ENCODE peak calls at places on chromosomes 6 and 20, in five cellular contexts. L, J, W, H and U are unnamed samples.

GRCh38 chr20:6501061-6501460 is 266.4 kb upstream of the BMP2 start:
- DNase-seq in L (no peak), J (no peak), W (peak; percentile 25), H (no peak), U (no peak)

GRCh38 chr6:2434116-2434515 is 188.7 kb upstream of the GMDS start:
- DNase-seq in L (no peak), J (peak; percentile 26), W (no peak), H (no peak), U (no peak)

GRCh38 chr6:89984926-89985743 is 90.9 kb downstream of the GJA10 start:
- DNase-seq in L (no peak), J (peak; percentile 37), W (peak; percentile 23), H (no peak), U (no peak)

GRCh38 chr6:110181131-110182027 is 1.2 kb downstream of the CDC40 start:
- DNase-seq in L (no peak), J (no peak), W (peak; percentile 73), H (no peak), U (no peak)

GRCh38 chr6:160198577-160199211 is 59.9 kb downstream of the SLC22A2 start:
- DNase-seq in L (no peak), J (no peak), W (no peak), H (no peak), U (no peak)

GRCh38 chr6:134402372-134402984 is 84.6 kb upstream of the SGK1 start:
- DNase-seq in L (no peak), J (no peak), W (peak; percentile 15), H (no peak), U (no peak)

GRCh38 chr6:118103381-118104105 is 196.5 kb downstream of the SLC35F1 start:
- DNase-seq in L (no peak), J (no peak), W (no peak), H (no peak), U (no peak)

GRCh38 chr6:51855310-51856082 is 231.9 kb downstream of the PKHD1 start:
- DNase-seq in L (no peak), J (no peak), W (peak; percentile 77), H (peak; percentile 68), U (peak; percentile 43)

GRCh38 chr20:45372646-45373352 is 5.3 kb downstream of the TP53TG5 start:
- DNase-seq in L (no peak), J (no peak), W (no peak), H (no peak), U (no peak)

GRCh38 chr20:46962452-46963195 is 68.0 kb downstream of the EYA2 start:
- DNase-seq in L (no peak), J (no peak), W (no peak), H (no peak), U (no peak)

GRCh38 chr6:50850223-50850751 is 31.6 kb downstream of the TFAP2B start:
- DNase-seq in L (no peak), J (peak; percentile 76), W (no peak), H (peak; percentile 71), U (no peak)

GRCh38 chr6:122839477-122839876 is 50.4 kb downstream of the SMPDL3A start:
- DNase-seq in L (peak; percentile 21), J (peak; percentile 35), W (peak; percentile 53), H (peak; percentile 68), U (peak; percentile 20)

GRCh38 chr20:41601742-41602141 is 16.4 kb downstream of the CHD6 start:
- DNase-seq in L (no peak), J (no peak), W (no peak), H (no peak), U (no peak)

GRCh38 chr20:40331699-40332098 is 357.3 kb downstream of the MAFB start:
- DNase-seq in L (no peak), J (no peak), W (no peak), H (no peak), U (no peak)

GRCh38 chr20:45070932-45071632 is 29.8 kb downstream of the KCNS1 start:
- DNase-seq in L (no peak), J (no peak), W (peak; percentile 20), H (no peak), U (no peak)

GRCh38 chr20:44137210-44137781 is 49.7 kb downstream of the JPH2 start:
- DNase-seq in L (no peak), J (peak; percentile 63), W (no peak), H (no peak), U (no peak)

GRCh38 chr6:16397623-16398022 is 159.2 kb downstream of the GMPR start:
- DNase-seq in L (no peak), J (no peak), W (no peak), H (no peak), U (no peak)

GRCh38 chr20:17622086-17622850 is 52.4 kb downstream of the DSTN start:
- DNase-seq in L (peak; percentile 8), J (no peak), W (peak; percentile 55), H (no peak), U (peak; percentile 4)
- TF ChIP-seq POLR2A in L (no peak), J (no peak), W (no peak), H (no peak), U (no peak)

DNA sequence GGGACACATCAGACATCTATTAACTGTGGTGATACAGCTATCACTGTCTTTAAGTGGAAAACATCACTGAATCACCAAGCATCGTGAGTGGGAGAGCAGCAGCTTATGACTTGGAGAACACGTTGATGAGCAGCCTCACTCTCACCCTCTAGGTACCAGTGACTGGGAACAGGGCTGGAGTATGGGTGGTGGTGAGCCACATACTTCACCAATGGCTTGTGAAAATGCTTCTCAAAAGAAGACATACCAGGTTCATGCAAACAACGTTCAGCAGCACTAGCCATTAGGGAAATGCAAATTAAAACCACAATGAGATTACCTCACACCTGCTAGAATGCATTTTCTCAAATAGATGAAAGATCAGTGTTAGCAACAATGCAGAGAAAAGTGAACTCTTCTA is 25.3 kb downstream of the SNX5 start:
- DNase-seq in L (no peak), J (no peak), W (no peak), H (no peak), U (no peak)
- TF ChIP-seq POLR2A in L (no peak), J (no peak), W (no peak), H (no peak), U (no peak)

GRCh38 chr20:61841551-61841950 is 224.1 kb downstream of the TAF4 start:
- DNase-seq in L (no peak), J (no peak), W (no peak), H (no peak), U (no peak)
- TF ChIP-seq POLR2A in L (no peak), J (no peak), W (no peak), H (no peak), U (no peak)

DNA sequence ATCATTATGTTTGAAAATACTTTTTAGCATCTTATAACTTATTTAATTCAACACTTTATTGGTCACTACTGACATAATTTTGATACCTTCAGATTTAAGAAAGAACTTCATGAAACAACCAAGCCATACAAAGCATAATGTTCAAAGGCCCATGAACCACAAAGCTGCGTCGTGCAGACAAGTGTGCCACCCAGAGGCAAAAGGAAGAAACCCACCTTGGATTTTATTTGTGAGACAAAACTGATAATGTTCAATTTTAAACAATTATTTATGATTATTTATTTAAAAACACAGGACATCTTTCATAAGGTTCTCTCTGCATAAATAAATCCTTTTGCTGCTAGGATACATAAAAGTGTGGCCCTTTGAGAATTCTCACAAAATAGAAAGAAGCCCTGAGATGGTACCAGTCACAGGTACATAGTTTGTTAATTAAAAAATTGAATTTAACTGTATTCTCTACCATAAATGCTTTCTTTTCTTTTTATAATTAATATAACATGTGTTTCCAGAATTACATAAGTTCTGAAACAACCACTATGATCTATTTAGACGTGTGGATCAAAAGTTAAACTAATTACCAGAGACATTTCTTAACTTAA is 143.7 kb downstream of the RALGAPA2 start:
- DNase-seq in L (no peak), J (no peak), W (peak; percentile 57), H (peak; percentile 48), U (no peak)
- TF ChIP-seq POLR2A in L (no peak), J (no peak), W (no peak), H (no peak), U (no peak)

DNA sequence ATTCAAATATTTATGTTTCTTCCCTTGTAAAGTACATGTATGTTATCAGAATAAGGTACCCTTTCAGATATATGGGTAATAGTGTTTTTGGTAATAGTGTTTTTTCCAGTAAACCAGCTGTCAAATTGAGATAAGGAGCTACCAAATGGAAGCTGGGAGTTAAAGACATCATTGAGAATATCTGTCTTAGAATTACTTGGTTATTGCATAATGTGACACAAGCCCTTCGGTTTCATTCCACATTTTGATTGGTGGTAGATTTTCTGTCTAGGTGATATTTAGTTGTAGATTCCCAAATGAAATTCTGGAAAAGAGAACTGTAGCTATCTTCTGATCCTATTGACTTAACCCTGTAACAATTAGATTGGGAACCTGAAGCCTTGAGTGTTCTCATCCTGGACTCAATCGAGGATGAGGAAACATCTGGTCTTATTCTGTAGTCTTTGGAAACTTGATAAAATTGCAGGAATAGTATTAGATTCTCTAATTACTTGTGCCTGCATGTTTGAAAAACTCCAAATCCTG is 75.1 kb upstream of the SYNJ2 start:
- DNase-seq in L (no peak), J (no peak), W (no peak), H (no peak), U (no peak)
- TF ChIP-seq POLR2A in L (no peak), J (no peak), W (no peak), H (no peak), U (no peak)

DNA sequence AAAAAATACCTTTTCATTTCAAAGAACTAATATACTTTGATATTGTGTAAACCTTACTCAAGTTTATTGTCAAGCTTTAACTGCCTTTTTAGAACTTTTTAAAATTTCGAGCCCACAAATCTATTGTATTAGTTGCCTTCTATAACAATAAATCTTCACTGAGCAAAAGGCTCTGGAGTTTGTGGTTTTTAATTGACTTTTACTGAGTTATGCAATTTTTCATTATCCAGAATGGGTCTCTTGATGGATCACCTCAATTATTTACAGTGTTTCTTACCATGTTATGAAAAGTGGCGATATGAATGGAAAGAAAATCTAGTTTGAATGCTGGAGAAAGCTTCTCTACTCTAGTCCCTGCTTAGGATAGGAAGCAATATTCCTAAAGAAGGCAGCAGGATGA is 4.9 kb downstream of the ID4 start:
- DNase-seq in L (no peak), J (no peak), W (no peak), H (no peak), U (no peak)
- TF ChIP-seq POLR2A in L (no peak), J (no peak), W (no peak), H (no peak), U (no peak)

GRCh38 chr20:31570735-31571617 is 34.1 kb upstream of the ID1 start:
- DNase-seq in L (peak; percentile 56), J (peak; percentile 44), W (no peak), H (no peak), U (no peak)
- TF ChIP-seq POLR2A in L (peak; percentile 33), J (no peak), W (no peak), H (no peak), U (no peak)

GRCh38 chr20:37315293-37316110 is 26.0 kb downstream of the MANBAL start:
- DNase-seq in L (peak; percentile 56), J (no peak), W (peak; percentile 34), H (peak; percentile 94), U (peak; percentile 58)
- TF ChIP-seq POLR2A in L (no peak), J (no peak), W (no peak), H (no peak), U (peak; percentile 12)

GRCh38 chr6:27840572-27840971 is 71.6 kb downstream of the OR2B2 start:
- DNase-seq in L (no peak), J (no peak), W (no peak), H (no peak), U (no peak)

GRCh38 chr6:27836080-27836782 is 76.0 kb downstream of the OR2B2 start:
- DNase-seq in L (no peak), J (no peak), W (peak; percentile 25), H (no peak), U (no peak)

GRCh38 chr6:27836783-27837635 is 75.2 kb downstream of the OR2B2 start:
- DNase-seq in L (no peak), J (no peak), W (peak; percentile 92), H (peak; percentile 83), U (no peak)

GRCh38 chr6:27839303-27840081 is 72.7 kb downstream of the OR2B2 start:
- DNase-seq in L (no peak), J (no peak), W (peak; percentile 65), H (peak; percentile 76), U (no peak)

GRCh38 chr6:27837636-27838512 is 74.3 kb downstream of the OR2B2 start:
- DNase-seq in L (peak; percentile 44), J (peak; percentile 83), W (peak; percentile 99), H (peak; percentile 91), U (peak; percentile 49)
- TF ChIP-seq POLR2A in L (peak; percentile 93), J (no peak), W (no peak), H (peak; percentile 67), U (peak; percentile 74)